ENCODE peak calls at places on chromosomes 6 and 20, in ten cellular contexts. U, P, T, Y, K, M, R, O, F and D are unnamed samples.

GRCh38 chr20:50975701-50976330 is 17.2 kb downstream of the MOCS3 start:
- DNase-seq in P (no peak), K (no peak), Y (no peak), M (no peak), T (no peak), O (no peak), U (no peak), R (no peak), F (no peak), D (no peak)

GRCh38 chr6:170271771-170272314 is 19.0 kb downstream of the DLL1 start:
- DNase-seq in F (no peak), M (peak), K (no peak), T (no peak), O (no peak), R (no peak), Y (no peak), P (no peak), U (no peak), D (no peak)

GRCh38 chr6:143999406-143999805 is 8.7 kb downstream of the PLAGL1 start:
- DNase-seq in O (peak), Y (no peak), F (no peak), R (no peak), K (no peak), P (no peak), T (no peak), M (no peak), U (no peak), D (no peak)

GRCh38 chr6:31806470-31807272 is at the start of gene LSM2:
- DNase-seq in F (peak), P (peak), K (peak), U (peak), Y (peak), R (peak), O (peak), M (peak), T (peak), D (peak)

GRCh38 chr6:167495506-167496391 is 170.9 kb downstream of the TTLL2 start:
- DNase-seq in Y (no peak), U (peak), K (no peak), P (no peak), M (no peak), R (peak), T (peak), F (no peak), O (no peak), D (peak)

GRCh38 chr6:146265051-146265450 is 236.2 kb downstream of the GRM1 start:
- DNase-seq in F (no peak), O (no peak), R (no peak), M (no peak), T (no peak), P (no peak), Y (no peak), K (no peak), U (no peak), D (no peak)

GRCh38 chr6:106197441-106197840 is 111.3 kb downstream of the PRDM1 start:
- DNase-seq in F (no peak), K (no peak), Y (no peak), T (no peak), U (no peak), M (no peak), O (no peak), R (no peak), P (no peak), D (no peak)

GRCh38 chr6:149716181-149716580 is 1.7 kb downstream of the LATS1 start:
- DNase-seq in Y (no peak), U (no peak), M (no peak), R (no peak), K (no peak), P (no peak), O (no peak), F (no peak), T (no peak), D (no peak)

GRCh38 chr6:145012039-145012662 is 723.2 kb downstream of the EPM2A start:
- DNase-seq in U (no peak), K (no peak), T (no peak), O (no peak), R (no peak), Y (no peak), F (no peak), P (no peak), M (no peak), D (no peak)

GRCh38 chr20:24782801-24783630 is 166.1 kb upstream of the CST7 start:
- DNase-seq in M (no peak), R (peak), U (no peak), T (no peak), P (no peak), Y (no peak), F (no peak), O (no peak), K (no peak), D (peak)

GRCh38 chr20:49310695-49311094 is 32.8 kb upstream of the ZNFX1 start:
- DNase-seq in U (no peak), M (no peak), R (no peak), K (no peak), F (no peak), Y (no peak), O (no peak), T (no peak), P (no peak), D (no peak)

GRCh38 chr6:136344420-136344819 is 54.8 kb upstream of the BCLAF1 start:
- DNase-seq in F (no peak), R (no peak), U (no peak), M (no peak), T (no peak), P (no peak), K (no peak), Y (no peak), O (peak), D (no peak)